ENCODE peak calls at places on chromosomes 1 and 21, in nine cellular contexts. One of them, this sample, is unnamed.
A peak's percentile ranks its signal among the peaks of the same experiment; 100 is the strongest.

GRCh38 chr1:219798283-219799030 is 129.9 kb downstream of the SLC30A10 start:
- DNase-seq in aorta: no peak
- DNase-seq in effector memory CD4-positive, alpha-beta T cell: no peak
- DNase-seq in AG09309: peak; percentile 18
- DNase-seq in mucosa of descending colon: no peak
- DNase-seq in uterus: no peak
- DNase-seq in astrocyte of the cerebellum: no peak
- DNase-seq in adrenal gland: no peak
- DNase-seq in neural progenitor cell: no peak
- DNase-seq in this sample: peak; percentile 49

GRCh38 chr1:89607156-89607555 is 25.8 kb upstream of the LRRC8C start:
- DNase-seq in aorta: no peak
- DNase-seq in effector memory CD4-positive, alpha-beta T cell: no peak
- DNase-seq in AG09309: no peak
- DNase-seq in mucosa of descending colon: no peak
- DNase-seq in uterus: no peak
- DNase-seq in astrocyte of the cerebellum: no peak
- DNase-seq in adrenal gland: no peak
- DNase-seq in neural progenitor cell: no peak
- DNase-seq in this sample: no peak

GRCh38 chr1:241828576-241828975 is 19.4 kb upstream of the EXO1 start:
- DNase-seq in aorta: no peak
- DNase-seq in effector memory CD4-positive, alpha-beta T cell: no peak
- DNase-seq in AG09309: no peak
- DNase-seq in mucosa of descending colon: no peak
- DNase-seq in uterus: no peak
- DNase-seq in astrocyte of the cerebellum: no peak
- DNase-seq in adrenal gland: no peak
- DNase-seq in neural progenitor cell: no peak
- DNase-seq in this sample: no peak

GRCh38 chr1:45846931-45847330 is 43.5 kb downstream of the MAST2 start:
- DNase-seq in aorta: no peak
- DNase-seq in effector memory CD4-positive, alpha-beta T cell: no peak
- DNase-seq in AG09309: peak; percentile 64
- DNase-seq in mucosa of descending colon: no peak
- DNase-seq in uterus: no peak
- DNase-seq in astrocyte of the cerebellum: no peak
- DNase-seq in adrenal gland: no peak
- DNase-seq in neural progenitor cell: no peak
- DNase-seq in this sample: no peak

GRCh38 chr1:212700892-212701819 is 1.5 kb upstream of the BATF3 start:
- DNase-seq in aorta: peak; percentile 74
- DNase-seq in effector memory CD4-positive, alpha-beta T cell: peak; percentile 6
- DNase-seq in AG09309: peak; percentile 13
- DNase-seq in mucosa of descending colon: peak; percentile 32
- DNase-seq in uterus: peak; percentile 58
- DNase-seq in astrocyte of the cerebellum: peak; percentile 20
- DNase-seq in adrenal gland: peak; percentile 75
- DNase-seq in neural progenitor cell: peak; percentile 70
- DNase-seq in this sample: no peak

GRCh38 chr1:3072948-3073519 is 4.0 kb downstream of the PRDM16 start:
- DNase-seq in aorta: no peak
- DNase-seq in effector memory CD4-positive, alpha-beta T cell: no peak
- DNase-seq in AG09309: no peak
- DNase-seq in mucosa of descending colon: no peak
- DNase-seq in uterus: no peak
- DNase-seq in astrocyte of the cerebellum: no peak
- DNase-seq in adrenal gland: no peak
- DNase-seq in neural progenitor cell: no peak
- DNase-seq in this sample: no peak

GRCh38 chr1:58065520-58065919 is 481.0 kb downstream of the OMA1 start:
- DNase-seq in aorta: no peak
- DNase-seq in effector memory CD4-positive, alpha-beta T cell: no peak
- DNase-seq in AG09309: no peak
- DNase-seq in mucosa of descending colon: no peak
- DNase-seq in uterus: no peak
- DNase-seq in astrocyte of the cerebellum: no peak
- DNase-seq in adrenal gland: no peak
- DNase-seq in neural progenitor cell: peak; percentile 50
- DNase-seq in this sample: no peak

GRCh38 chr1:10561955-10562354 is 87.2 kb downstream of the PEX14 start:
- DNase-seq in aorta: no peak
- DNase-seq in effector memory CD4-positive, alpha-beta T cell: no peak
- DNase-seq in AG09309: no peak
- DNase-seq in mucosa of descending colon: no peak
- DNase-seq in uterus: no peak
- DNase-seq in astrocyte of the cerebellum: no peak
- DNase-seq in adrenal gland: no peak
- DNase-seq in neural progenitor cell: no peak
- DNase-seq in this sample: no peak

GRCh38 chr1:224543453-224543852 is 72.7 kb upstream of the CNIH3 start:
- DNase-seq in aorta: no peak
- DNase-seq in effector memory CD4-positive, alpha-beta T cell: no peak
- DNase-seq in AG09309: no peak
- DNase-seq in mucosa of descending colon: no peak
- DNase-seq in uterus: no peak
- DNase-seq in astrocyte of the cerebellum: no peak
- DNase-seq in adrenal gland: no peak
- DNase-seq in neural progenitor cell: no peak
- DNase-seq in this sample: no peak

GRCh38 chr1:12057382-12057781 is 5.7 kb upstream of the TNFRSF8 start:
- DNase-seq in aorta: no peak
- DNase-seq in effector memory CD4-positive, alpha-beta T cell: no peak
- DNase-seq in AG09309: no peak
- DNase-seq in mucosa of descending colon: no peak
- DNase-seq in uterus: no peak
- DNase-seq in astrocyte of the cerebellum: no peak
- DNase-seq in adrenal gland: no peak
- DNase-seq in neural progenitor cell: no peak
- DNase-seq in this sample: no peak

GRCh38 chr1:38005195-38006007 is at the start of gene FHL3:
- DNase-seq in aorta: peak; percentile 74
- DNase-seq in effector memory CD4-positive, alpha-beta T cell: peak; percentile 44
- DNase-seq in AG09309: no peak
- DNase-seq in mucosa of descending colon: peak; percentile 43
- DNase-seq in uterus: peak; percentile 83
- DNase-seq in astrocyte of the cerebellum: no peak
- DNase-seq in adrenal gland: no peak
- DNase-seq in neural progenitor cell: peak; percentile 87
- DNase-seq in this sample: no peak

GRCh38 chr1:226656201-226656600 is 82.9 kb downstream of the ITPKB start:
- DNase-seq in aorta: peak; percentile 39
- DNase-seq in effector memory CD4-positive, alpha-beta T cell: no peak
- DNase-seq in AG09309: no peak
- DNase-seq in mucosa of descending colon: peak; percentile 49
- DNase-seq in uterus: no peak
- DNase-seq in astrocyte of the cerebellum: no peak
- DNase-seq in adrenal gland: no peak
- DNase-seq in neural progenitor cell: no peak
- DNase-seq in this sample: no peak

GRCh38 chr1:103948526-103948925 is 198.8 kb downstream of the AMY1C start:
- DNase-seq in aorta: no peak
- DNase-seq in effector memory CD4-positive, alpha-beta T cell: no peak
- DNase-seq in AG09309: no peak
- DNase-seq in mucosa of descending colon: no peak
- DNase-seq in uterus: no peak
- DNase-seq in astrocyte of the cerebellum: no peak
- DNase-seq in adrenal gland: no peak
- DNase-seq in neural progenitor cell: no peak
- DNase-seq in this sample: no peak

GRCh38 chr1:29743931-29744330 is 507.6 kb downstream of the PTPRU start:
- DNase-seq in aorta: no peak
- DNase-seq in effector memory CD4-positive, alpha-beta T cell: no peak
- DNase-seq in AG09309: no peak
- DNase-seq in mucosa of descending colon: no peak
- DNase-seq in uterus: no peak
- DNase-seq in astrocyte of the cerebellum: no peak
- DNase-seq in adrenal gland: no peak
- DNase-seq in neural progenitor cell: no peak
- DNase-seq in this sample: no peak

GRCh38 chr1:24908591-24909259 is 21.4 kb downstream of the RUNX3 start:
- DNase-seq in aorta: peak; percentile 29
- DNase-seq in effector memory CD4-positive, alpha-beta T cell: no peak
- DNase-seq in AG09309: no peak
- DNase-seq in mucosa of descending colon: no peak
- DNase-seq in uterus: no peak
- DNase-seq in astrocyte of the cerebellum: no peak
- DNase-seq in adrenal gland: no peak
- DNase-seq in neural progenitor cell: no peak
- DNase-seq in this sample: no peak

DNA sequence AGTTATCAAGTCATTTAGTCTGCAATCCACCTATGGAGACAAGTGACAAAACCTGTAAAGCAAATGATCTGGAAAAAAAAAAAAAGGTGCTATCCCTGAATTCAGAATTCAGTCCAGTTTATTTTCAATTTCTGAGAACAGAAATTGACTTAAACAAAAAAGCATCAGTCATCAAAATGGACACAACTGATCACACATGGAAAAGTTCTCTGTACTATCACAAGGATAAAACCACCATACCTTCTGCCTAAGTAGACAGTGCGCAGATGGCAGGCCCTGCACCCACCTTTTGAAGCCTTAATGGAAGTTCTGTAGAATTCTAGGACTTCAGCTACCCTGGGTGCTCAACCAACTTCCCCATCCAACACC is 3.5 kb downstream of the PABPC4 start:
- DNase-seq in aorta: no peak
- DNase-seq in effector memory CD4-positive, alpha-beta T cell: no peak
- DNase-seq in AG09309: no peak
- DNase-seq in mucosa of descending colon: no peak
- DNase-seq in uterus: no peak
- DNase-seq in astrocyte of the cerebellum: no peak
- DNase-seq in adrenal gland: no peak
- DNase-seq in neural progenitor cell: no peak
- DNase-seq in this sample: no peak
- H3K4me3 ChIP-seq in aorta: no peak overlapping the region
- H3K4me3 ChIP-seq in effector memory CD4-positive, alpha-beta T cell: no peak overlapping the region
- H3K4me3 ChIP-seq in AG09309: no peak overlapping the region
- H3K4me3 ChIP-seq in mucosa of descending colon: no peak overlapping the region
- H3K4me3 ChIP-seq in uterus: no peak overlapping the region
- H3K4me3 ChIP-seq in astrocyte of the cerebellum: peak overlapping the region; percentile 8
- H3K4me3 ChIP-seq in adrenal gland: no peak overlapping the region
- H3K4me3 ChIP-seq in neural progenitor cell: peak overlapping the region; percentile 100
- H3K4me3 ChIP-seq in this sample: peak overlapping the region; percentile 86

GRCh38 chr1:162023181-162023546 is 505 bp downstream of the OLFML2B start:
- DNase-seq in aorta: no peak
- DNase-seq in effector memory CD4-positive, alpha-beta T cell: no peak
- DNase-seq in AG09309: no peak
- DNase-seq in mucosa of descending colon: no peak
- DNase-seq in uterus: no peak
- DNase-seq in astrocyte of the cerebellum: no peak
- DNase-seq in adrenal gland: no peak
- DNase-seq in neural progenitor cell: no peak
- DNase-seq in this sample: no peak

GRCh38 chr1:162022626-162023025 is 1.0 kb downstream of the OLFML2B start:
- DNase-seq in aorta: no peak
- DNase-seq in effector memory CD4-positive, alpha-beta T cell: no peak
- DNase-seq in AG09309: no peak
- DNase-seq in mucosa of descending colon: no peak
- DNase-seq in uterus: no peak
- DNase-seq in astrocyte of the cerebellum: no peak
- DNase-seq in adrenal gland: no peak
- DNase-seq in neural progenitor cell: no peak
- DNase-seq in this sample: no peak

GRCh38 chr1:162019436-162019835 is 4.2 kb downstream of the OLFML2B start:
- DNase-seq in aorta: no peak
- DNase-seq in effector memory CD4-positive, alpha-beta T cell: no peak
- DNase-seq in AG09309: no peak
- DNase-seq in mucosa of descending colon: no peak
- DNase-seq in uterus: no peak
- DNase-seq in astrocyte of the cerebellum: no peak
- DNase-seq in adrenal gland: no peak
- DNase-seq in neural progenitor cell: no peak
- DNase-seq in this sample: no peak

GRCh38 chr1:162020145-162020544 is 3.5 kb downstream of the OLFML2B start:
- DNase-seq in aorta: no peak
- DNase-seq in effector memory CD4-positive, alpha-beta T cell: no peak
- DNase-seq in AG09309: no peak
- DNase-seq in mucosa of descending colon: no peak
- DNase-seq in uterus: no peak
- DNase-seq in astrocyte of the cerebellum: no peak
- DNase-seq in adrenal gland: no peak
- DNase-seq in neural progenitor cell: no peak
- DNase-seq in this sample: no peak

DNA sequence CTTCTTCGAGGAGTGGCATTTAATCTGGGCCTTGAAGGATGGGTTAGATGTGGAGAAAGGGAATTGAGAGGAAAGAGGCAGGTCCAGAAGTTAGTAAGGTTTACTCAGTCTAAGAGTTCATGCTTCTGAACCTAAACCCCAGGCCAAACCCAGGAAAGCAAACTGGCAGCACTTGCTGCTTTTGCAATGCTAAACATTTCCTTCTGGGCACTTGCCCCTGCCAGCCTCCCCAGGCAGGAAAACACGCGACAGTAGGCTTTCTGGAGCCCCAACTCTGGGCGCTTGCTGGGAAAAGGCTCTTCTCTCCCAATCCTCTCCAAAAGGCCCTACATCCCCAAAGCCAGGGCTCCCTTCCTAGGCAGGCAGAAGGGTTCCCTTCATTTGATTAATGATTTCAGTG is 2.5 kb downstream of the OLFML2B start:
- DNase-seq in aorta: no peak
- DNase-seq in effector memory CD4-positive, alpha-beta T cell: no peak
- DNase-seq in AG09309: no peak
- DNase-seq in mucosa of descending colon: no peak
- DNase-seq in uterus: no peak
- DNase-seq in astrocyte of the cerebellum: no peak
- DNase-seq in adrenal gland: no peak
- DNase-seq in neural progenitor cell: no peak
- DNase-seq in this sample: no peak
- H3K4me3 ChIP-seq in aorta: no peak overlapping the region
- H3K4me3 ChIP-seq in effector memory CD4-positive, alpha-beta T cell: no peak overlapping the region
- H3K4me3 ChIP-seq in AG09309: no peak overlapping the region
- H3K4me3 ChIP-seq in mucosa of descending colon: no peak overlapping the region
- H3K4me3 ChIP-seq in uterus: no peak overlapping the region
- H3K4me3 ChIP-seq in astrocyte of the cerebellum: peak overlapping the region; percentile 18
- H3K4me3 ChIP-seq in adrenal gland: no peak overlapping the region
- H3K4me3 ChIP-seq in neural progenitor cell: no peak overlapping the region
- H3K4me3 ChIP-seq in this sample: peak overlapping the region; percentile 30

GRCh38 chr21:38376693-38377092 is 119.9 kb downstream of the KCNJ15 start:
- DNase-seq in aorta: no peak
- DNase-seq in effector memory CD4-positive, alpha-beta T cell: no peak
- DNase-seq in AG09309: no peak
- DNase-seq in mucosa of descending colon: no peak
- DNase-seq in uterus: no peak
- DNase-seq in astrocyte of the cerebellum: no peak
- DNase-seq in adrenal gland: no peak
- DNase-seq in neural progenitor cell: no peak
- DNase-seq in this sample: no peak
- H3K4me3 ChIP-seq in aorta: no peak overlapping the region
- H3K4me3 ChIP-seq in effector memory CD4-positive, alpha-beta T cell: no peak overlapping the region
- H3K4me3 ChIP-seq in AG09309: no peak overlapping the region
- H3K4me3 ChIP-seq in mucosa of descending colon: no peak overlapping the region
- H3K4me3 ChIP-seq in uterus: no peak overlapping the region
- H3K4me3 ChIP-seq in astrocyte of the cerebellum: no peak overlapping the region
- H3K4me3 ChIP-seq in adrenal gland: no peak overlapping the region
- H3K4me3 ChIP-seq in neural progenitor cell: no peak overlapping the region
- H3K4me3 ChIP-seq in this sample: no peak overlapping the region

DNA sequence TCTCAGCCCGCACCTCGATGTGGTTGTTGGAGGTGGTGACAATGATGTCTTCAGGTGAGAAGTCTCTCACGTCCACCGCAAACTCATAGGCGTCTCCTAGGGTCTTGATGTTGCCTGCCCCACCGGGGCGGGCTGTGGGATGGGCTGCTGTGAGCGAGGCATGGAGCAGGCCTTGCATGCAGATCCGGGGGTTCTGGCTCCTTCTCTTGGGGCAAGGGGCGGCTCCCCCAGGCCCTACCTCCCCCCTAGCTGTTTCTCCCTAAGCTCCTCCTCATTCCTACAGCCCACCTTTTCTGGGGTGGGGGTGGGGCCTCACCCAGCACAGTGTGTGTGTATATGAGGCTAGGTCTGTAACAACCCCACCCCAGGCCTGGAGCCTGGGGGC is 775 bp downstream of the HSPB7 start:
- DNase-seq in aorta: no peak
- DNase-seq in effector memory CD4-positive, alpha-beta T cell: no peak
- DNase-seq in AG09309: no peak
- DNase-seq in mucosa of descending colon: no peak
- DNase-seq in uterus: no peak
- DNase-seq in astrocyte of the cerebellum: no peak
- DNase-seq in adrenal gland: no peak
- DNase-seq in neural progenitor cell: no peak
- DNase-seq in this sample: no peak
- H3K4me3 ChIP-seq in aorta: peak overlapping the region; percentile 77
- H3K4me3 ChIP-seq in effector memory CD4-positive, alpha-beta T cell: no peak overlapping the region
- H3K4me3 ChIP-seq in AG09309: no peak overlapping the region
- H3K4me3 ChIP-seq in mucosa of descending colon: no peak overlapping the region
- H3K4me3 ChIP-seq in uterus: peak overlapping the region; percentile 38
- H3K4me3 ChIP-seq in astrocyte of the cerebellum: no peak overlapping the region
- H3K4me3 ChIP-seq in adrenal gland: peak overlapping the region; percentile 16
- H3K4me3 ChIP-seq in neural progenitor cell: no peak overlapping the region
- H3K4me3 ChIP-seq in this sample: peak overlapping the region; percentile 3

This sample was measured in skeletal muscle cell.